ENCODE peak calls at places on chromosomes 2 and 18, in six cellular contexts. G is iPS DF 6.9, U is astrocyte, P is HFF-Myc, V is adipocyte, W is adrenal gland. A is an unnamed sample.

GRCh38 chr18:21509062-21509461 is 91.4 kb downstream of the ESCO1 start:
- DNase-seq in G (no peak), U (no peak), P (no peak), V (no peak), W (no peak), A (no peak)

GRCh38 chr2:111662771-111663470 is 221.1 kb downstream of the ANAPC1 start:
- DNase-seq in G (no peak), U (peak), P (no peak), V (no peak), W (no peak), A (no peak)

GRCh38 chr2:26706093-26706492 is 13.6 kb downstream of the KCNK3 start:
- DNase-seq in G (no peak), U (no peak), P (no peak), V (no peak), W (no peak), A (no peak)

GRCh38 chr2:113225505-113226259 is 51.9 kb downstream of the PSD4 start:
- DNase-seq in G (no peak), U (peak), P (no peak), V (peak), W (peak), A (no peak)

GRCh38 chr2:44171018-44171417 is 2.3 kb downstream of the PPM1B start:
- DNase-seq in G (no peak), U (peak), P (no peak), V (peak), W (no peak), A (peak)

GRCh38 chr2:1781291-1782080 is 37.2 kb upstream of the PXDN start:
- DNase-seq in G (no peak), U (peak), P (no peak), V (no peak), W (no peak), A (no peak)

GRCh38 chr2:96342085-96342484 is 6.5 kb downstream of the NCAPH start:
- DNase-seq in G (no peak), U (peak), P (peak), V (peak), W (peak), A (peak)

GRCh38 chr2:21820271-21820670 is 696.5 kb downstream of the TDRD15 start:
- DNase-seq in G (no peak), U (no peak), P (no peak), V (no peak), W (no peak), A (peak)

GRCh38 chr2:3575534-3576324 is 669 bp downstream of the RPS7 start:
- DNase-seq in G (no peak), U (no peak), P (no peak), V (peak), W (peak), A (no peak)

GRCh38 chr2:65361623-65362022 is 70.8 kb downstream of the SPRED2 start:
- DNase-seq in G (no peak), U (peak), P (no peak), V (no peak), W (no peak), A (peak)

GRCh38 chr18:40678318-40678717 is 1276.7 kb upstream of the PIK3C3 start:
- DNase-seq in G (no peak), U (no peak), P (no peak), V (no peak), W (no peak), A (no peak)

GRCh38 chr2:84556190-84556589 is 39.9 kb downstream of the DNAH6 start:
- DNase-seq in G (no peak), U (no peak), P (no peak), V (no peak), W (no peak), A (no peak)

GRCh38 chr2:160612266-160612864 is 118.8 kb upstream of the RBMS1 start:
- DNase-seq in G (no peak), U (peak), P (no peak), V (no peak), W (no peak), A (peak)

GRCh38 chr2:101869527-101869926 is 122.2 kb upstream of the IL1R2 start:
- DNase-seq in G (no peak), U (no peak), P (no peak), V (no peak), W (no peak), A (no peak)

GRCh38 chr2:155841442-155841841 is 491.1 kb downstream of the NR4A2 start:
- DNase-seq in G (no peak), U (peak), P (no peak), V (peak), W (no peak), A (no peak)

GRCh38 chr2:120013569-120014223 is 819 bp downstream of the EPB41L5 start:
- DNase-seq in G (no peak), U (no peak), P (no peak), V (no peak), W (no peak), A (peak)

GRCh38 chr2:147844691-147845607 is at the start of gene ACVR2A:
- DNase-seq in G (no peak), U (peak), P (no peak), V (peak), W (peak), A (peak)

GRCh38 chr2:47002480-47003381 is 87.1 kb upstream of the MCFD2 start:
- DNase-seq in G (no peak), U (no peak), P (no peak), V (no peak), W (peak), A (peak)

GRCh38 chr2:75415141-75415540 is 145.6 kb downstream of the EVA1A start:
- DNase-seq in G (no peak), U (no peak), P (no peak), V (no peak), W (no peak), A (no peak)

GRCh38 chr2:75410702-75411101 is 150.0 kb downstream of the EVA1A start:
- DNase-seq in G (no peak), U (no peak), P (no peak), V (no peak), W (no peak), A (no peak)

DNA sequence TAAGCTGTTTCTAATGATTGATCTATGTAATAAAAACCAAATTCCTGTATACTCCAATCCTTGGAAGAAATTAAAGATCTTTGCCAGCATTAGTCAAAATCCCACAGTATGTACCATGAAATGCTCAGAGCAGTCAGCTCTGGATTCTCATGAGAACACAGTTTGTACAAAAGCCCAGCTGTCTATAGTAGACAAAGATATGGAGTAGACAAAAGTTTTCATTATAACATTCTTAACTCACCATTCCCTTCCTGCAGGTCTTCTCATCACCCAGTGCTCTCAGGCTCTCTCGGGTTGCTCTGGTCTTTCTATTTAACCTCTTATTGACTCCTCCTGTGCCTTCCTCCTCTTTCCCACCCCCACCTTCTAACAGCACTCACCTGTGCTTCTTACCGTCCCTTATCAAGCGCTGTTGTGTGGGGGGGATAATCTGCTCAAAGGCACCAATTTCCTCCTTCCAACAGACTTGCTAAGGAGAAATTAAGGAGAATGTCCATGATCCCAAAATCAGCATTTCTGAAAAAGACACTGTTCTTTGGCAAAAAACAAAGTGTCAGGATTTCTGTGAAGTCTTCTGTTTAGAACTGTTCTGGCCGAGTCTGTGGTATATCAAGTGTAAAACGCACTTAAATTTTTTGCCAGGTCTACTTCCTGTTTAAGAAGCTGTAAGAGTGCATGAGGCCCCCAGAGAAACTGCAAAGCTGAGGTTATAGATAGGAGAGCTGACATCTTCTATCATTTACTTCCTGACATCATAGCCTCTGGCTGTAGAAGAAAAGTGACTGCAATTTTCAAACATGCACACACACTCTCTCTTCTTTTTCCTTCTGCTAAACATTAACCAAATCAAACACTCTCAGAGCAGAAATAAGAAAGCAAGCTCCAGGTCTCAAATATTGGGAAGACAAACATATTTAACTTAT is 144.1 kb downstream of the EVA1A start:
- DNase-seq in G (no peak), U (no peak), P (no peak), V (no peak), W (no peak), A (no peak)
- H3K4me3 ChIP-seq in G (no peak), U (no peak), P (no peak), V (no peak), W (no peak), A (no peak)

DNA sequence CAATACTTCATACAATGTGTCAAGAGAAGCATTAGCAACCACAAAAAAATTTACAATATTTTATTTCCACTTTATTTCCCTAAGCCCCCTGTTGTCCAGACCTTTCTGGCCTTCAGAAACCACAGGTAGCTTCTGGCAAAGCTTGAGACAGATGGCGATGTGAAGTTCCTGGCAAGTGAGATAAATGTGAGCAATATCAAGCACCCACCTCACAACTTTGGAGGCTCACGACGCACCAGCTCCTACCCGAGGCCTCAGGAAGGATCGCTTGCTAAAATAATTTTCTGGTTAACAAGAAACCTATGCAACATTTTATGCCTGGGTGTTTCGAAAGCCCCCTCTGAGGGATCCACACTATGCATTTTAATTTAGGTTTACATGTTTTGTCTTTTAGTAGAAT is 158.0 kb upstream of the CHAC2 start:
- DNase-seq in G (no peak), U (peak), P (no peak), V (no peak), W (no peak), A (no peak)
- H3K4me3 ChIP-seq in G (no peak), U (no peak), P (no peak), V (no peak), W (no peak), A (no peak)

GRCh38 chr2:128693630-128694029 is 375.0 kb upstream of the HS6ST1 start:
- DNase-seq in G (no peak), U (no peak), P (no peak), V (no peak), W (no peak), A (no peak)

GRCh38 chr2:128691526-128691925 is 372.9 kb upstream of the HS6ST1 start:
- DNase-seq in G (no peak), U (no peak), P (no peak), V (no peak), W (no peak), A (no peak)

GRCh38 chr2:128690869-128691268 is 372.2 kb upstream of the HS6ST1 start:
- DNase-seq in G (no peak), U (no peak), P (no peak), V (no peak), W (no peak), A (no peak)

GRCh38 chr2:128690431-128690830 is 371.8 kb upstream of the HS6ST1 start:
- DNase-seq in G (no peak), U (no peak), P (no peak), V (no peak), W (no peak), A (no peak)

DNA sequence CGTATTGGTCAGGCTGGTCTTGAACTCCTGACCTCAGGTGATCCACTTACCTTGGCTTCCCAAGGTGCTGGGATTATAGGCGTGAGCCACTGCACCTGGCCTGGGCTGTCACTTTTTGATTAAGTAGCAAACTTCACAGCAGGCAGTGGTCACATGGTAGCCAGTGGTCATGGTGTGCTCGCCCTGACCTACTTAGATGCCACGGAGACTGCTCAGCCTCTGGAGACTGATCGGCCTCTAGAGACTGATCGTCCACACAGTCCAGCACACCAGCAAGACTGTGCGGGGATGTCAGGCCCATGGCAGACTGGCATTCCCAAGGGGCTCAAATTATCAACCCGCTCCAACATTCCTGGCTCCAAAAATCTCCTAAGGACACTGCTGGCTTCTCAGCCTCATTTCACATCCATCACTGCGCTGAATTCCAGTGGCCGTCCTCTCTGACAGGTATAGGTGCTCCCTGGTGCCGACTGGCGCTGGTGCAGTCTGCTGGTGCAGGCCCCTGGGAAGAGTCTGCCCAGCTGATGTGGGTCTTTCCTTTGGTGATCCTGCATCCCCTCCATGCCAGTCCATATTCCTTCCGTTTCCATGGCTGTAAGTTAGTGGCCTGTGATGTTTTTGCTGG is 374.3 kb upstream of the HS6ST1 start:
- DNase-seq in G (no peak), U (no peak), P (no peak), V (no peak), W (no peak), A (no peak)
- H3K4me3 ChIP-seq in G (no peak), U (no peak), P (no peak), V (no peak), W (no peak), A (no peak)

DNA sequence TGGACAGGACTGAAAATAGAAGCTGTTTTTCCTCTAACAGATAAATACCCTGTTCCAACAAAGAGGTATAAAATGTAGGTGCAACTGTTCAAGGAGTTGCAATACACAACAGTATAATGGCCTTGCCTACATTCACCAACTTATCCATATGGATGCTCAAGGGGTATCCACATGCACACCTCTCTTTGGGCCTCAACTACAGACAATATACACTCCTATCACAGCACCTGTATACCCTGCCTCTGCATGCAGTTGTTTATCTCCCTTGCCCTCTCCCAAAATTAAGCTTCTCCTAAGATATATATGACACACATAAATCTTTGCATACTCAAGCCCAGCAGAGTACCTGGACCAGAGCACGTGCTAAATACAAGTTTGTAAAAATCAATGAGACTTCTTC is 37.3 kb downstream of the DARS1 start:
- DNase-seq in G (no peak), U (no peak), P (no peak), V (no peak), W (no peak), A (no peak)
- H3K4me3 ChIP-seq in G (no peak), U (no peak), P (no peak), V (no peak), W (no peak), A (no peak)

GRCh38 chr18:62651276-62652031 is 63.9 kb upstream of the PHLPP1 start:
- DNase-seq in G (no peak), U (no peak), P (no peak), V (no peak), W (no peak), A (no peak)
- H3K4me3 ChIP-seq in G (no peak), U (no peak), P (no peak), V (peak), W (no peak), A (no peak)

GRCh38 chr18:34039194-34039593 is 185.5 kb downstream of the NOL4 start:
- DNase-seq in G (no peak), U (no peak), P (no peak), V (no peak), W (no peak), A (no peak)
- H3K4me3 ChIP-seq in G (no peak), U (no peak), P (no peak), V (no peak), W (no peak), A (no peak)

GRCh38 chr2:237432484-237433092 is 18.6 kb upstream of the COL6A3 start:
- DNase-seq in G (no peak), U (peak), P (no peak), V (peak), W (no peak), A (peak)
- H3K4me3 ChIP-seq in G (no peak), U (peak), P (no peak), V (no peak), W (no peak), A (no peak)

DNA sequence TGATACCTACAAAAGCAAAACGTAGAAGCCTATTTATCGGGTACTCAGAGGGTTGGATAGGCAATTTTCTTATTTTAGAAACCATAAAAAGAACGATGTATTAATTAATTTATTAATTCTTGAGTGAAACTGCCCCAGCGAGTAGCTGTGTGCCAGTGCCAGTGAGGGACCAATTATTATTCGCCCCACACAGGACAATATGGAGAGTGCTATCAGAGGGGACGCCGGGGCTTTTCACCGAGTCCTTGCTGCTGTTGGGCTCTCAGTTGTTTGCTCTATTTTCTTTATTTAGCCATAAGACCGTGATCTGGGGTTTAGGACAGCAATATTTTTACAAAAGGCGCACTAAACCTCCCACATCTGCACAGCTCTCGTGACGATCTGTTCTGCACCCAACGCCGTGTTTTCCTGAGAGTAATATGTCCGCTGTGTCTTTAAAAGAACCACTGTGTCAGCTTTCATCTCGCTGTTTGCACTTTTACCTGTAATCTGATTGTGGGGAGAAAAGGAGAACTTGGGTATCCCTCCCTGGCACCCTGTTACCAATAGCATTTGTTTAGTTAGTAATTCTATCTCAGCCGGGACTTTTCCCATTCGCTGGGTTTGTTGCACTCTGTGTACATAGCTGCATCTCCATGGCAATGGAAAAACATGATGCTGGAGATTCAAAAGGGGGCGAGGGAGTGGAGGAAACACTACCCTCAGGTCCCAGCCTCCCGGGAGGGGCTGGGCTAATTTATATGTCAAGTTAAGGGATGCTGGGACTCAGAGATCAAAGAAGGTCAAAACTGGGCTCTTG is 30.1 kb upstream of the ZNF516 start:
- DNase-seq in G (no peak), U (peak), P (peak), V (peak), W (peak), A (no peak)
- H3K4me3 ChIP-seq in G (no peak), U (peak), P (peak), V (peak), W (peak), A (peak)

DNA sequence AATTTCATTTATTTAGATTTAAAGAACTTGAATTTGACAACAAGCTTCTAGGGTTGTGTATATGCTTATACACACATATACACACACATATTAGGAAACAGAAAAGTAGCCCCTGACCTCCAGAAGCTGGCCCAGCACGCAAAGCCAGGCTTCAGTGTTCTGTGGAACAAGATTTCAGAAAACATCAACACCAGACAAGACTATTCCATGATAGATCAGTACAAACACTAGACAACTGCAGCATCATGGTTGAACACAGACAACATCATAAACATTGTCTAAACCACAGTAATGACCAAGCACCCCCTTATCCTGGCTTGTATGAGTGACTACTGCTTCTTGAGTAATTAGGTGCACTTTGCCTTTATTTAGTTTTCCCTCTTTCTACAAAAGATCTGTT is 457.6 kb downstream of the TMEM182 start:
- DNase-seq in G (no peak), U (no peak), P (no peak), V (no peak), W (no peak), A (no peak)
- H3K4me3 ChIP-seq in G (no peak), U (no peak), P (no peak), V (no peak), W (no peak), A (no peak)

DNA sequence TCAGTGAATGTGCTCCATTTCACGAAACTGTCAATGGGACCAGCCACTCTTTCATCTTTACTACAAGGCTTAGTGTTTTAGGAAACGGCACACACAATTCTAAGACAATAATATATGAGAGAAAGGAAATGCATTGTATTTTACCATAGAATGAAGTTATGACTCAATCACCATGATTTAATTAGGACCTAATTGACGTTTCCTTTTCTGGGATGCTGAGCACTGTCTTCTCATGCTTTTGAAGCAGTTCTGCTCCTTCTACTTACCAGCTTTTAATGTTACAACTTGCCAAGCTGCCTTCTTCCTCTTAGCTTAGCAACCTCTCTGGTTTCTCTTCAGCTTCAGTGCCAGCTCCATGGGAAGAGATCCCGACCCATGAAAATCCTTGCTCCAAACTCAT is 94.3 kb upstream of the SERPINE2 start:
- DNase-seq in G (no peak), U (no peak), P (no peak), V (no peak), W (no peak), A (peak)
- H3K4me3 ChIP-seq in G (no peak), U (no peak), P (no peak), V (no peak), W (no peak), A (no peak)